ENCODE peak calls at places on chromosomes 2 and 18, in four cellular contexts. W is DND-41; N is trophoblast cell; M is effector memory CD4-positive, alpha-beta T cell. F is an unnamed sample.

GRCh38 chr18:77851798-77852197 is 602.1 kb downstream of the GALR1 start:
- DNase-seq in M (no peak), N (no peak), W (no peak), F (no peak)

GRCh38 chr2:54979645-54980044 is 70.6 kb downstream of the RTN4 start:
- DNase-seq in W (no peak), N (peak), M (no peak), F (no peak)

GRCh38 chr2:72220170-72220569 is 72.5 kb upstream of the CYP26B1 start:
- DNase-seq in N (no peak), M (no peak), W (peak), F (no peak)

GRCh38 chr2:199223791-199224190 is 233.9 kb downstream of the SATB2 start:
- DNase-seq in N (no peak), M (no peak), W (no peak), F (no peak)

GRCh38 chr2:101119431-101119830 is 31.8 kb downstream of the TBC1D8 start:
- DNase-seq in W (no peak), M (no peak), N (no peak), F (no peak)

GRCh38 chr2:110804915-110805314 is 72.5 kb downstream of the ACOXL start:
- DNase-seq in M (peak), W (no peak), N (peak), F (no peak)

GRCh38 chr2:147275943-147276342 is 568.9 kb upstream of the ACVR2A start:
- DNase-seq in W (no peak), N (no peak), M (no peak), F (no peak)

GRCh38 chr2:241235396-241235795 is 46.9 kb downstream of the ANO7 start:
- DNase-seq in W (no peak), M (no peak), N (no peak), F (no peak)

GRCh38 chr2:86498468-86499260 is 57.5 kb downstream of the KDM3A start:
- DNase-seq in M (no peak), W (no peak), N (no peak), F (no peak)

GRCh38 chr2:173062806-173063205 is 12.8 kb upstream of the MAP3K20 start:
- DNase-seq in N (no peak), M (no peak), W (no peak), F (no peak)

GRCh38 chr2:66481100-66481549 is 46.2 kb downstream of the MEIS1 start:
- DNase-seq in M (no peak), W (no peak), N (peak), F (no peak)

GRCh38 chr2:128568106-128568505 is 249.4 kb upstream of the HS6ST1 start:
- DNase-seq in N (no peak), M (no peak), W (no peak), F (no peak)

GRCh38 chr2:941811-942360 is 8.8 kb upstream of the SNTG2 start:
- DNase-seq in N (peak), M (no peak), W (no peak), F (no peak)

GRCh38 chr18:22467760-22468553 is 50.2 kb upstream of the CTAGE1 start:
- DNase-seq in M (no peak), W (no peak), N (peak), F (no peak)

GRCh38 chr2:23926289-23926749 is 604 bp downstream of the ATAD2B start:
- DNase-seq in N (peak), M (peak), W (no peak), F (peak)

GRCh38 chr2:65576861-65577601 is 144.6 kb upstream of the SPRED2 start:
- DNase-seq in M (no peak), N (peak), W (no peak), F (no peak)

GRCh38 chr2:232459419-232460035 is 3.6 kb downstream of the ALPI start:
- DNase-seq in W (no peak), M (no peak), N (no peak), F (no peak)

GRCh38 chr18:9708057-9708881 is at the start of gene RAB31:
- DNase-seq in M (no peak), N (peak), W (no peak), F (peak)

GRCh38 chr18:37672001-37672400 is 106.4 kb upstream of the CELF4 start:
- DNase-seq in W (no peak), M (no peak), N (no peak), F (no peak)

GRCh38 chr2:160028431-160029269 is 33.8 kb downstream of the PLA2R1 start:
- DNase-seq in M (no peak), W (no peak), N (no peak), F (no peak)

GRCh38 chr2:219551412-219551811 is 7.6 kb downstream of the TMEM198 start:
- DNase-seq in N (no peak), W (no peak), M (no peak), F (no peak)

GRCh38 chr2:17830053-17831034 is 14.1 kb downstream of the MSGN1 start:
- DNase-seq in W (no peak), N (peak), M (no peak), F (peak)

DNA sequence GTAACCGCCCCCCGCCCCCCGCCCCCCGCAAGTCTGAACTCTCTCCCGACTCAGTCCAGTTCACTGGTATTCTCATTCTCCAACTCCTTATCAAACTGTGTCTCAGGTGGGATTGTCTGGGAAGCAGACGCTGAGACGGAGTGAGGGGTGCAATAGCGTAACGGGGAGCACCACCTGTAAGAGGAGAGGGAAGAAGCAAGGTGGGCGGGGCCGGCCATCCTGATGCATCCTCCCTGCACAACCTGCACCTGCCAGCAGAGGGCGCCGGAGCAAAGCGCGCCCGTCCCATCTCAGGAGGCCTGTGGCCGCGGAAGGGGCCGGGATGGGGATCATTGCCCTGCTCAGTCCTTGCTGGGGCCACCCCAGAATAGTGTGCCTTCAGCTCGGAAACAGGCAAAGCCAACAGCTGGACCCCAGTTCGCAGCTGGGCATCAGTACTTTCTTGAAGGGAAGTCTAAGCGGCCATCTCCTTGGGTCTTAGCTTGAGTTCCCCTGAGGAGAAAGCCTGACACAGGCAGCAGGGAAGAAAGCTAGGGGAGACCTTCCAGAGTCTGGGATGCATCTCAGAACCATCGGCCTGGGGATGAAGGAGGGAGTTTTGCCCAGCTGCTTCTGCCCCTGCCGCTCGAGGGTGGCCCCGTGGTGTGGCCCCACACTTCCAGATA is 208.0 kb downstream of the TFCP2L1 start:
- DNase-seq in N (no peak), W (peak), M (peak), F (peak)
- H3K27ac ChIP-seq in N (no peak), W (no peak), M (no peak), F (no peak)

GRCh38 chr18:48531082-48531403 is 7.8 kb upstream of the CTIF start:
- DNase-seq in M (no peak), W (no peak), N (no peak), F (no peak)

GRCh38 chr18:48531979-48532378 is 6.9 kb upstream of the CTIF start:
- DNase-seq in N (no peak), M (no peak), W (no peak), F (no peak)

GRCh38 chr18:48529796-48530195 is 9.0 kb upstream of the CTIF start:
- DNase-seq in M (no peak), N (peak), W (no peak), F (no peak)

GRCh38 chr18:48528861-48529260 is 10.0 kb upstream of the CTIF start:
- DNase-seq in N (no peak), M (no peak), W (no peak), F (no peak)

GRCh38 chr18:48530399-48531081 is 8.3 kb upstream of the CTIF start:
- DNase-seq in M (no peak), W (no peak), N (no peak), F (no peak)
- H3K27ac ChIP-seq in M (no peak), W (no peak), N (no peak), F (no peak)

DNA sequence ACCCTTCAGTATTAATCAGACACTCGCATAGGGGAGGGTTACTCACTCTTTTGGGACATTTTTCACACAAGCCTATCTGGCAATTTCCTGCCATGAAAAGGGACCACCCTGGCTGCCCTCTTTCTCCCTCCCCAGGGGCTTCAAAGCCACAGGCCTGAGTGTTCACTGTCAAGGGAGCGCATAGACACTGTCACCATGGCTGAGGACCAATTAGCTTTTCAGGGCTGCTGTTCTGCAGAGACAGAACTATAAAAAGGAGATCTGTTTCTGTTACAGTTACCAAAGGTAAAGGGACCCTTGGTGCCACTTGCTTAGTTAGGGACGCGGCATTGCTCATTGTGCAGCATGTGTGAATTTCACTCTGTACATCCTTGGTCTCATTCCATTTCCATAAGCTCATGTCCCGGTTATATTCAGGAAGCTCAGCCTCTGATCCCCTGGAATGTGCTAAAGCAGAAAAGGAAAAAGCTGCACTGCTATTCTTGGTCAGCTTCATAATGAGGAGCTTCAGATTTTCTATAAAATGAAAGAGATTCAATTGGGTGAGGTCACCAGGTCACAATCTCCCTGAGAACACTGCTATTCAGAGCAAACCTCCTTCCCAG is 55.5 kb upstream of the RNF152 start:
- DNase-seq in W (no peak), M (no peak), N (no peak), F (no peak)
- H3K27ac ChIP-seq in W (no peak), M (no peak), N (peak), F (no peak)

DNA sequence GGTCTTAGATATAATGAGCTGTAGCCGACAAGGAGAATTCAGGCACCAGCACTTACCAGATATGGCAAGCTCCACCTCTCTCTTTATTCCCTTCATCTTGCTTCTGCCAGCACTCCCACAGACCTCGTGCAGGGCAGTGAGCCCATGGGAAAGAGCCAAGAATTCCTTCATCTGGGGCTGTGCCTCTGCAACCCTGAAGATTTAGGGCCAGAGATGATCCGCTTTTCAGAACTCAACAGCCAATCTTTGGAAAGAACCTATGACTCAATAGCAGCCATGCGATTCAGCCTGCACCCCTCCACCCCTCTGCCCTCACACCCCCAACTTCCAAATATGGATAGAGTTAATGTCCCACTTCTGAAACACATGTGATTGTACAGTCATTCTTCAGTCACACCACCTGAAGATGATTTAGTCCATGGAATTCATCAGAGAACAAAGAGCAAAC is 533.7 kb upstream of the TNP1 start:
- DNase-seq in M (no peak), W (no peak), N (no peak), F (no peak)
- H3K27ac ChIP-seq in M (no peak), W (no peak), N (no peak), F (no peak)

DNA sequence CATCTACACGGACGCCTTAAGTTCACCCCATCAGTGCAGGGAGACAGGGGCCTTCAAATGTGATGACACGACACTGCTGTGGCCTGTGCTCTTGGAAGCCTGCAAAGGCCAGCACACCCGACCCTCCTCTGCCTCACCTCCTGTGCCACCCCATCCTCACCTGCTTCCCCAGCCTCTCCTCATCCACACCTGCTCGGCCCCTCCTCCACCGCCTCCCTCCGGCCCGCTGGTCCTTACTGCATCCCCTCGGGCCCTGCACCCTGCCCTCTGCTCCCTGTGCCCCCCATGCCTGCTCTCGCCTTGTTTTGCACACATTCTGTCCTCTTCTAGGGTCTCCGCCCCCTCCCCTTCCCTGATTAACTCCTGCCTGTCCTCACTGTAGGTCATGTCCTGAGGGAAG is 39.3 kb downstream of the TRAPPC12 start:
- DNase-seq in M (no peak), W (no peak), N (no peak), F (no peak)
- H3K27ac ChIP-seq in M (no peak), W (no peak), N (no peak), F (no peak)

GRCh38 chr2:163563336-163563735 is 172.5 kb downstream of the FIGN start:
- DNase-seq in N (no peak), W (no peak), M (no peak), F (no peak)
- H3K27ac ChIP-seq in N (no peak), W (no peak), M (no peak), F (no peak)

GRCh38 chr18:48656582-48656981 is 117.8 kb downstream of the CTIF start:
- DNase-seq in W (no peak), M (no peak), N (no peak), F (no peak)
- H3K27ac ChIP-seq in W (no peak), M (no peak), N (no peak), F (no peak)

DNA sequence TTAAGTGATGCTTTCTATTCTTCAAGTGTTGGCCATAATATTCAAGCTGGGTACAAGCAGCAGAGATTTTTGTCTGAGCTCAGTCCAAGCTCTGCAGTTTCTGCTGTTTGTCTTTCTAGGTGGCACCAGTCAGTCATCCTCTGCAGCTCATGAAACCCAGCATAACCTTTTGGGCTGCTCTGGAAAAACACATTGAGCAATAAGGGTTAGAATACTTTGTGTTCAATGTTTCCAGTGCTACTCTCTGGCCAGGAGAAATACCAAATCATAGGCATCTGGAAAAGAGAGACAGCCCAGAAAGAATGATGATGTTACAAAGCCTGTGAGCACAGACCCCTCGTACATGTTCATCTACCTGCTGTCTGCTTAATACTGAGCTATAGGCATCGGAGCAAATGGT is 19.5 kb upstream of the WIPF1 start:
- DNase-seq in N (no peak), W (no peak), M (no peak), F (no peak)
- H3K27ac ChIP-seq in N (peak), W (no peak), M (peak), F (no peak)

F was measured in MM.1S.